ENCODE peak calls at places on chromosomes 12 and 14, in five cellular contexts. O is IMR-90, D is neuronal stem cell, R is H1, A is mesenchymal stem cell. X is an unnamed sample.

GRCh38 chr12:126617312-126617711 is 1552.1 kb downstream of the AACS start:
- DNase-seq in R (peak), D (no peak), O (no peak), A (no peak), X (peak)

GRCh38 chr12:70779250-70779649 is 141.3 kb downstream of the PTPRR start:
- DNase-seq in D (no peak), A (no peak), O (no peak), R (no peak), X (no peak)

GRCh38 chr12:66149702-66150398 is 19.3 kb upstream of the LLPH start:
- DNase-seq in D (no peak), O (no peak), R (no peak), A (no peak), X (peak)

GRCh38 chr12:104669057-104669770 is 212.5 kb downstream of the CHST11 start:
- DNase-seq in D (peak), O (no peak), A (peak), R (no peak), X (peak)

GRCh38 chr14:99213603-99214002 is 58.4 kb downstream of the BCL11B start:
- DNase-seq in D (no peak), O (no peak), A (no peak), R (no peak), X (no peak)

GRCh38 chr14:88667555-88668273 is 104.9 kb downstream of the ZC3H14 start:
- DNase-seq in R (peak), D (peak), O (peak), A (peak), X (peak)

GRCh38 chr12:104438134-104438533 is 18.6 kb upstream of the CHST11 start:
- DNase-seq in O (no peak), A (no peak), D (no peak), R (no peak), X (no peak)

GRCh38 chr12:89250213-89250612 is 102.1 kb downstream of the DUSP6 start:
- DNase-seq in A (peak), R (no peak), D (no peak), O (no peak), X (no peak)

GRCh38 chr12:120350576-120351350 is 18.2 kb downstream of the MSI1 start:
- DNase-seq in R (no peak), O (no peak), A (no peak), D (no peak), X (no peak)

GRCh38 chr12:50221228-50222008 is 54.2 kb upstream of the CERS5 start:
- DNase-seq in A (peak), D (peak), R (no peak), O (peak), X (peak)

GRCh38 chr14:100664841-100665425 is 61.8 kb upstream of the DLK1 start:
- DNase-seq in A (no peak), O (peak), R (no peak), D (no peak), X (no peak)

GRCh38 chr14:62800577-62800976 is 244.7 kb downstream of the KCNH5 start:
- DNase-seq in O (no peak), A (no peak), R (no peak), D (no peak), X (no peak)

GRCh38 chr14:29056167-29056566 is 289.6 kb downstream of the FOXG1 start:
- DNase-seq in R (no peak), O (no peak), A (no peak), D (no peak), X (no peak)

GRCh38 chr12:11026118-11026517 is 3.7 kb upstream of the TAS2R19 start:
- DNase-seq in O (no peak), D (no peak), R (peak), A (no peak), X (peak)

GRCh38 chr12:79439179-79439825 is 251.5 kb downstream of the PAWR start:
- DNase-seq in O (no peak), R (no peak), A (no peak), D (no peak), X (no peak)

GRCh38 chr12:21472197-21472596 is 29.2 kb downstream of the RECQL start:
- DNase-seq in O (no peak), R (no peak), A (no peak), D (no peak), X (no peak)

GRCh38 chr14:104845033-104845666 is 19.9 kb upstream of the CEP170B start:
- DNase-seq in O (no peak), A (no peak), R (no peak), D (no peak), X (no peak)

GRCh38 chr12:124764870-124765570 is 98.6 kb downstream of the SCARB1 start:
- DNase-seq in D (no peak), A (peak), R (no peak), O (peak), X (no peak)

GRCh38 chr12:62928632-62929031 is 6.3 kb downstream of the PPM1H start:
- DNase-seq in R (no peak), O (no peak), D (no peak), A (no peak), X (no peak)

GRCh38 chr14:96297999-96298398 is 42.0 kb downstream of the BDKRB1 start:
- DNase-seq in R (no peak), A (no peak), D (no peak), O (no peak), X (no peak)

GRCh38 chr12:85784096-85784720 is 52.0 kb downstream of the RASSF9 start:
- DNase-seq in A (no peak), O (no peak), D (no peak), R (no peak), X (peak)

GRCh38 chr12:98828802-98829600 is 183.9 kb downstream of the APAF1 start:
- DNase-seq in A (no peak), R (no peak), O (no peak), D (no peak), X (no peak)

GRCh38 chr14:100416921-100417451 is 93.8 kb downstream of the SLC25A47 start:
- DNase-seq in O (peak), A (peak), R (no peak), D (no peak), X (peak)

GRCh38 chr12:6927999-6928702 is 392 bp downstream of the ATN1 start:
- DNase-seq in A (no peak), O (no peak), D (no peak), R (no peak), X (no peak)

GRCh38 chr12:22626429-22626828 is 1.5 kb downstream of the ETNK1 start:
- DNase-seq in O (peak), A (peak), R (no peak), D (no peak), X (peak)

GRCh38 chr12:124109760-124110159 is 136.7 kb downstream of the ZNF664 start:
- DNase-seq in A (peak), D (no peak), R (no peak), O (peak), X (peak)

GRCh38 chr12:92582888-92583287 is 119.9 kb upstream of the PLEKHG7 start:
- DNase-seq in R (no peak), O (no peak), A (no peak), D (no peak), X (peak)

GRCh38 chr12:103560604-103561101 is 26.4 kb upstream of the STAB2 start:
- DNase-seq in D (no peak), A (peak), O (peak), R (no peak), X (peak)

GRCh38 chr12:131141483-131141882 is 187.8 kb downstream of the ADGRD1 start:
- DNase-seq in D (no peak), A (no peak), R (no peak), O (no peak), X (no peak)

GRCh38 chr12:11719678-11720099 is 70.2 kb downstream of the ETV6 start:
- DNase-seq in D (no peak), R (no peak), O (peak), A (peak), X (peak)

GRCh38 chr12:21456291-21456780 is 18.9 kb downstream of the PYROXD1 start:
- DNase-seq in A (no peak), R (no peak), O (no peak), D (no peak), X (no peak)

GRCh38 chr14:69547701-69548348 is 26.8 kb downstream of the CCDC177 start:
- DNase-seq in D (peak), R (peak), O (no peak), A (peak), X (peak)

GRCh38 chr12:58750484-58750883 is 169.8 kb downstream of the LRIG3 start:
- DNase-seq in D (no peak), A (peak), O (peak), R (no peak), X (no peak)

DNA sequence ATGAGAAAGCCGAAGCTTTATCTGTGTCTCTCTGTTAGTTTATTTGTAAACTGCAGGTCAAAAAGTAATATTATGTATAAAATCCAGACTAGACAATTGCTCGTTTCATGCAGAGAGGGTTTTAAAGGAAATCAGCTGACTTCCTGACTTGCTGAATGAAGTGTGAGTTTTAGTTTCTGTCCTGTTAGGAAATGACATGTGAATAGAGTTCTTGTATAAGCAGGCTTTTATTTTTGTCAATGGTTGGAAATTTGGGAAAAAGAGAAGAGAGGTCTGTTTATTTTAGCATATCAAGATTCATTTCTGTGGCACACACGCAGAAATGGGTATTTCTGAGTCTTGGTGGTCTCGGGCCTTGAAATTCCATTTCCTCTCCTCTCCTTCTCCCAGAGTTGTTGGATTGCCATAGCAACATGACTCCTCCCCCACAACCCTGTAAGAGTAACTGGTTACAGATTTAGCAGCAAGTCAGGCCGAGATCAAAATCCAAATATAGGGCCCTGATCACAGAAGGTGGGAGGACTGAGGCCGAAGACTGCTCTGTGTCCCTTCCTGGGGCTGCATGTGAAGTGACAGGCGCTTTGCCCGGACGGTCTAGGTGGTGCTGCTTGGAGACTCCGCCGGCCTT is 60.9 kb downstream of the SAMD4A start:
- DNase-seq in D (no peak), A (peak), O (peak), R (no peak), X (peak)
- H3K4me3 ChIP-seq in D (peak), A (peak), O (no peak), R (no peak), X (no peak)

GRCh38 chr14:40240456-40240855 is 808.2 kb upstream of the FBXO33 start:
- DNase-seq in A (peak), R (no peak), D (no peak), O (no peak), X (no peak)
- H3K23ac ChIP-seq in A (no peak), R (no peak), D (no peak), O (no peak), X (no peak)

DNA sequence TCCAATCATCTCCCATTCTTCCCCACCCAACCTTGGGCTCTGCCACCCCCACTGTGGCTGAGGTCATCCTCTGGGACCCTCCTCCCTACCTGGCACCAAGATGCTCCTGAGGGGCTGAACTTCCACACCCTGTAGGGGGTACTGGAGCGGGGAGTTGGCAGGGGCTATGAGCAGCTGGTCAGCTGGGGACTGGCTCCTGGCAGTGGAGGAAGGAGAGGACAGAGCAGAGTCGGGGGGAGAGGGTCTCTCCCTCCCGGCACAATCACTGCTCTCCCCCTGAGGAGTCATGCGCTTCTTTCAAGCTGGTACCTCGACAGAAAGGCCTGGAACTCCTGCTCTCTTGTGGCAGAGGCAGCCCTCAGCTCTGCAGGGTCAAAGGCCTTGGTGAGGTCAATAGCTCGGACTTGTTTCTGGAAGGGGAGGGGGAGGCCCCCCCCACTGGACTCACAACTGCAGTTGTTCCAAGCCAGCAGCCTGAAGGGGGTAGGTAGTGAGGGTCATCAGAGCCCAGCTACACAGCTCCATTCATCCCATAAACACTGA is 2.0 kb downstream of the B4GALNT1 start:
- DNase-seq in D (no peak), O (no peak), A (no peak), R (no peak), X (no peak)
- H3K4me3 ChIP-seq in D (peak), O (no peak), A (no peak), R (peak), X (no peak)

DNA sequence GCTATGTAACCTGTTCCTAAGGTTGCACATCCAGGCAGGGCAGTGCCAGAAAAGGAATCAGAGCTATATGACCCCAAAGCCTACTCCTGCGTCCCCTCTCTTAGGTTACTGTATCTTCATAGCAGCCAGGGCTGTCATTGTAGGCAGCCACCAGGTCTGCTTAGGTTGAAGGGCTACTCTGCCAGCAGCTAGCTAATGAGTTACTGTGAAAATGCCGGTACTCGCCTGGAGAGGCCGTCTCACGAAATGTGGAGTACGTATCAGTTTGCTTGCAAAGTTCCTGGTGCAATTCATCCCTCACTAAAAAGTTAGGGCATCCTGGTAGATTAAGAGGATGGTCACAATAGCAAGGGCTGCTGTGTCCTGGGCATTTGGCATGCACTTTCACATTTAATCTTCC is 50.9 kb downstream of the RPH3A start:
- DNase-seq in A (no peak), D (no peak), O (no peak), R (no peak), X (no peak)
- H3K23ac ChIP-seq in A (no peak), D (no peak), O (no peak), R (no peak), X (no peak)

X was measured in mesendoderm.